ENCODE peak calls at places on chromosome 7, in four cellular contexts. One of them, this sample, is unnamed.

GRCh38 chr7:22549667-22550513 is 49.9 kb upstream of the STEAP1B start:
- DNase-seq in HepG2: peak
- DNase-seq in K562: no peak
- DNase-seq in A549: peak
- DNase-seq in this sample: peak

GRCh38 chr7:104943502-104944343 is 70.3 kb upstream of the KMT2E start:
- DNase-seq in HepG2: peak
- DNase-seq in K562: peak
- DNase-seq in A549: peak
- DNase-seq in this sample: no peak

GRCh38 chr7:54859545-54859944 is 100.5 kb upstream of the SEC61G start:
- DNase-seq in HepG2: no peak
- DNase-seq in K562: no peak
- DNase-seq in A549: no peak
- DNase-seq in this sample: no peak

GRCh38 chr7:34756025-34756437 is 98.0 kb downstream of the NPSR1 start:
- DNase-seq in HepG2: peak
- DNase-seq in K562: no peak
- DNase-seq in A549: no peak
- DNase-seq in this sample: no peak

GRCh38 chr7:157483515-157483914 is 146.7 kb downstream of the DNAJB6 start:
- DNase-seq in HepG2: no peak
- DNase-seq in K562: no peak
- DNase-seq in A549: no peak
- DNase-seq in this sample: no peak

GRCh38 chr7:122304604-122304975 is at the start of gene FEZF1:
- DNase-seq in HepG2: peak
- DNase-seq in K562: no peak
- DNase-seq in A549: no peak
- DNase-seq in this sample: peak

GRCh38 chr7:18356195-18356645 is 139.3 kb upstream of the HDAC9 start:
- DNase-seq in HepG2: peak
- DNase-seq in K562: peak
- DNase-seq in A549: peak
- DNase-seq in this sample: no peak

GRCh38 chr7:84524714-84525694 is 330.4 kb upstream of the SEMA3A start:
- DNase-seq in HepG2: no peak
- DNase-seq in K562: no peak
- DNase-seq in A549: peak
- DNase-seq in this sample: no peak

GRCh38 chr7:87934699-87935372 is 785 bp downstream of the ADAM22 start:
- DNase-seq in HepG2: no peak
- DNase-seq in K562: no peak
- DNase-seq in A549: peak
- DNase-seq in this sample: peak

GRCh38 chr7:8190121-8190895 is 71.7 kb downstream of the ICA1 start:
- DNase-seq in HepG2: peak
- DNase-seq in K562: peak
- DNase-seq in A549: peak
- DNase-seq in this sample: peak

DNA sequence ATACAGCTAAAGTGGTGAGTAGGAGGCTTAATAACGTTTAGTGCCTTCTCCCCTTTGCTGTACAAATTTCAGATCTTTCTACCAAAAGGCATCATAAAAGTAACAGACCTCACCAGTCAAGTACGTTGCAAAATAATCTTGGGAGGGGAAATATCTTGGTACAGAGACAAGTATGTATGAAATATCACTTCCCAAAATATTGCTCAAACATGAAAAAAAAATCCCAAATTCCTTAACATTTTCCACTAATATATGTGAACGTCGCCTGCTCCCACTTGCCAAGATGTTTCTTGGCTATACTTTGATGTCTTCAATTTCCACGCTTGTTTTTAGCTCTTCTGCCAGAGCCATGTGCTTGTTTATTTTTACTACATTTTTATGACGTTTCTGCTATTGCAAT is 223.5 kb downstream of the PLXNA4 start:
- DNase-seq in HepG2: no peak
- DNase-seq in K562: no peak
- DNase-seq in A549: no peak
- DNase-seq in this sample: no peak
- TF ChIP-seq NR3C1 in HepG2: no peak
- TF ChIP-seq NR3C1 in K562: no peak
- TF ChIP-seq NR3C1 in A549: no peak
- TF ChIP-seq NR3C1 in this sample: no peak

GRCh38 chr7:70131807-70132565 is 533.7 kb downstream of the AUTS2 start:
- DNase-seq in HepG2: no peak
- DNase-seq in K562: no peak
- DNase-seq in A549: no peak
- DNase-seq in this sample: no peak
- TF ChIP-seq NR3C1 in HepG2: no peak
- TF ChIP-seq NR3C1 in K562: no peak
- TF ChIP-seq NR3C1 in A549: no peak
- TF ChIP-seq NR3C1 in this sample: no peak

DNA sequence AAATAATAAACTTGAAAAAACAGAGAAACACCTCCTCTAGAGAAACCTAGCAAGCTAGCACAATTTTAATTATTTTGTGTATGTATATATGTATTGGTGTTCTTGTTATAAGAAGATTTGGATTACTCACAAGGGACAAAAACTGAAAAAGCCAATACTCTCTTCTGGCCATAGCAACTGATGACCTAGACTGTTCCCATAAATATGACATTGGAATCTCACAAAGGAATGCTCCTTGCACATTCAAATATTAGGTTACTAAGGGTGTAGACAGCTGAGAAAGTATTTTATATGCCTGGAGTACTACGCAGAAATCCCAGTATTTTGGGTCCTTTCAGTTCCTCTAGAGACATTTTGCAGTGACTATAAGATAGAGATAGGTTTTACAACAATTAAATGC is 279.4 kb downstream of the FZD1 start:
- DNase-seq in HepG2: no peak
- DNase-seq in K562: no peak
- DNase-seq in A549: no peak
- DNase-seq in this sample: no peak
- TF ChIP-seq NR3C1 in HepG2: no peak
- TF ChIP-seq NR3C1 in K562: no peak
- TF ChIP-seq NR3C1 in A549: no peak
- TF ChIP-seq NR3C1 in this sample: no peak

GRCh38 chr7:40047661-40048060 is 86.8 kb downstream of the MPLKIP start:
- DNase-seq in HepG2: peak
- DNase-seq in K562: no peak
- DNase-seq in A549: peak
- DNase-seq in this sample: no peak

DNA sequence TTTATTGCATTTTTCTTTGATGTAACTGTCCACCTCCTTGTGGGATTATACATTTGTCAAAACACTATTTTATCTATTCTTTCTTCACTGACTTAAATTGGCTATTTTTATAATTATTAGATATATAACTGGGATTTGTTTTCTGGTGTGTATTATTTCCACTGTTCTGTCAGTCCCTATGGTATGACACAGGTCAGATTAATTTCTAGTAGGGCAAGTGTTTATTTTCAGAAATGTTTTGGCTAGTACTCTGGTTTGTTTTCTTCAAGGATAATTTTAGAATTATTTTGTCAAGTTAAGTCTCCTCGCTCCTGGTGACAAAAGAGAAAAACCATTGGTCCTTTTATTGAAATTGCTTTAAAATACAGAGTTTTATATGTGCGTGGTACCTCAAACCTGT is 91.3 kb downstream of the MPLKIP start:
- DNase-seq in HepG2: no peak
- DNase-seq in K562: no peak
- DNase-seq in A549: no peak
- DNase-seq in this sample: no peak
- TF ChIP-seq NR3C1 in HepG2: no peak
- TF ChIP-seq NR3C1 in K562: no peak
- TF ChIP-seq NR3C1 in A549: no peak
- TF ChIP-seq NR3C1 in this sample: no peak

DNA sequence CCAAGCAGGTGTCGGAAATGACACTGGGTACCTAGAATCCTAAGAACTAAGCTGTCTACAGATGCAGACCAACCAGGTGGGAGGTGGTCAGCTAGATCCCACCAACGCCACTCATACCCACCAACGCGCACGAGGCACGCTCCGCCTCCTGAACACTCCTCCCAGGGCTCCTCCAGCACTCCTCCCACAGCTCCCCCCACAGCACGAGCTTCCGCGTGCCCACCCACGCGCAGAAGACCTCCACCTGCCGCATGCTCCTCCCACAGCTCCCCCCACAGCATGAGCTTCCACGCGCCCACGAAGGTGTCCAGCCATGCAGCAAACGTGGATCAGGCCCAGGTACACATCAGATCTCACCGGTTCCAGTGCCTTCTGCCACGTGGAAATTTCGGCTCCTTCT is 196.0 kb downstream of the MAD1L1 start:
- DNase-seq in HepG2: no peak
- DNase-seq in K562: no peak
- DNase-seq in A549: no peak
- DNase-seq in this sample: peak
- TF ChIP-seq NR3C1 in HepG2: no peak
- TF ChIP-seq NR3C1 in K562: no peak
- TF ChIP-seq NR3C1 in A549: no peak
- TF ChIP-seq NR3C1 in this sample: no peak

GRCh38 chr7:43575506-43575905 is 7.4 kb upstream of the STK17A start:
- DNase-seq in HepG2: no peak
- DNase-seq in K562: no peak
- DNase-seq in A549: no peak
- DNase-seq in this sample: no peak

GRCh38 chr7:43569424-43569823 is 13.5 kb upstream of the STK17A start:
- DNase-seq in HepG2: no peak
- DNase-seq in K562: peak
- DNase-seq in A549: no peak
- DNase-seq in this sample: no peak

GRCh38 chr7:43568529-43568928 is 14.4 kb upstream of the STK17A start:
- DNase-seq in HepG2: no peak
- DNase-seq in K562: no peak
- DNase-seq in A549: no peak
- DNase-seq in this sample: no peak

GRCh38 chr7:43570688-43571365 is 12.1 kb upstream of the STK17A start:
- DNase-seq in HepG2: no peak
- DNase-seq in K562: no peak
- DNase-seq in A549: no peak
- DNase-seq in this sample: no peak

DNA sequence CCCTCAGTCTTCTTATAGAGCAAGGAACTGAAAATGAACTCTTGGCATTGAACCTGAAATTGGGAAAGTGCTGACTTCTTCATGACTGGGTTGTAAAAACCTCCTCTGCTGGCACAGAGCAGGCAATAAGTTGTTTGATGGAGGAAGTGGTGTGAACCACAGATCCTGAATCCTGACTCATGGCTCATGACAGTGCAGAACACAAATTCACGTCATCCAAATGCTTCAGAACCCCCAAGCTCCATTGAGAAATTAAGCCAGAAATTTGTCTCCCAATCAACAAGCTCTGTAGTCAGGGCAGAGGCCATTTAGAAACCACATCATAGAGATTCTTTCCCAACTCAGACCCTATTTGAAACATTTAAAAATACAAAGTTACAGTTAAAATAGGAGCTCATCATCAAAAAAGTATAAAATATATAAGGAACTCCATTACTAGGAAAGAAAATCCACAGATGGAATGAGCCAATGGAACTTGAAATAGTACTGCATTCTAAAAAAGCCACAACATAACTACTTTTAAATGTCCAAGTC is 10.3 kb upstream of the STK17A start:
- DNase-seq in HepG2: no peak
- DNase-seq in K562: peak
- DNase-seq in A549: peak
- DNase-seq in this sample: no peak
- TF ChIP-seq NR3C1 in HepG2: no peak
- TF ChIP-seq NR3C1 in K562: no peak
- TF ChIP-seq NR3C1 in A549: no peak
- TF ChIP-seq NR3C1 in this sample: no peak

DNA sequence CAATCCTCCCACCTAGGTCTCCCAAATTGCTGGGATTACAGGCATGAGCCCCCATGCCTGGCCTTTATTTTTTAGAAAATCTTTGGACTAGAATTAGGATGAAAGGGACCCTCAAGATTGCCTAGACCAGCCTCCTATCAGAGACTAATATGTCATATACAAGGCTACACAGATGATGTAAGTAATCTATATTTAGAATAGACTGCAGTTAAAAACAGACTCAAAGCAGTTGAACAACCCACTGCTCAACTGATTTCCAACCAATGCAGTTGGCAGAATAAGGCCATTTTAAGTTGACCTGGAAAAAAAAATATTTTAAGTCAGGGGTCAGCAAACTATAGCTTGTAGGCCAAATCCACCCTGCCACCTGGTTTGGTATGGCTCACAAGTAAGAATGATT is 27.7 kb downstream of the PSPH start:
- DNase-seq in HepG2: no peak
- DNase-seq in K562: no peak
- DNase-seq in A549: no peak
- DNase-seq in this sample: no peak
- TF ChIP-seq NR3C1 in HepG2: no peak
- TF ChIP-seq NR3C1 in K562: no peak
- TF ChIP-seq NR3C1 in A549: no peak
- TF ChIP-seq NR3C1 in this sample: no peak